ENCODE peak calls at places on chromosomes 6 and 20, in nine cellular contexts. One of them, this sample, is unnamed.

GRCh38 chr6:14386263-14386981 is 268.9 kb downstream of the CD83 start:
- DNase-seq in Peyer's patch: no peak
- DNase-seq in endodermal cell: peak; percentile 60
- DNase-seq in tibial nerve: no peak
- DNase-seq in mammary epithelial cell: no peak
- DNase-seq in K562: no peak
- DNase-seq in CD4-positive, CD25-positive, alpha-beta regulatory T cell: no peak
- DNase-seq in naive thymus-derived CD4-positive, alpha-beta T cell: no peak
- DNase-seq in stomach: no peak
- DNase-seq in this sample: no peak

GRCh38 chr6:38185244-38185643 is 365.7 kb downstream of the ZFAND3 start:
- DNase-seq in naive thymus-derived CD4-positive, alpha-beta T cell: no peak
- DNase-seq in K562: no peak
- DNase-seq in CD4-positive, CD25-positive, alpha-beta regulatory T cell: no peak
- DNase-seq in stomach: no peak
- DNase-seq in Peyer's patch: peak; percentile 22
- DNase-seq in tibial nerve: no peak
- DNase-seq in mammary epithelial cell: no peak
- DNase-seq in endodermal cell: no peak
- DNase-seq in this sample: no peak

GRCh38 chr20:51388227-51388626 is 154.3 kb downstream of the NFATC2 start:
- DNase-seq in mammary epithelial cell: peak; percentile 65
- DNase-seq in Peyer's patch: no peak
- DNase-seq in CD4-positive, CD25-positive, alpha-beta regulatory T cell: no peak
- DNase-seq in endodermal cell: no peak
- DNase-seq in tibial nerve: no peak
- DNase-seq in stomach: no peak
- DNase-seq in K562: no peak
- DNase-seq in naive thymus-derived CD4-positive, alpha-beta T cell: no peak
- DNase-seq in this sample: no peak

GRCh38 chr6:91221072-91221471 is 634.2 kb upstream of the MAP3K7 start:
- DNase-seq in CD4-positive, CD25-positive, alpha-beta regulatory T cell: no peak
- DNase-seq in naive thymus-derived CD4-positive, alpha-beta T cell: no peak
- DNase-seq in stomach: no peak
- DNase-seq in endodermal cell: no peak
- DNase-seq in mammary epithelial cell: no peak
- DNase-seq in Peyer's patch: no peak
- DNase-seq in tibial nerve: no peak
- DNase-seq in K562: no peak
- DNase-seq in this sample: no peak

GRCh38 chr20:3935956-3936340 is 46.8 kb downstream of the PANK2 start:
- DNase-seq in stomach: no peak
- DNase-seq in Peyer's patch: no peak
- DNase-seq in tibial nerve: no peak
- DNase-seq in endodermal cell: no peak
- DNase-seq in K562: no peak
- DNase-seq in CD4-positive, CD25-positive, alpha-beta regulatory T cell: no peak
- DNase-seq in mammary epithelial cell: no peak
- DNase-seq in naive thymus-derived CD4-positive, alpha-beta T cell: no peak
- DNase-seq in this sample: no peak

GRCh38 chr6:121652726-121653623 is 217.5 kb downstream of the GJA1 start:
- DNase-seq in mammary epithelial cell: peak; percentile 66
- DNase-seq in Peyer's patch: peak; percentile 54
- DNase-seq in naive thymus-derived CD4-positive, alpha-beta T cell: no peak
- DNase-seq in stomach: no peak
- DNase-seq in tibial nerve: no peak
- DNase-seq in CD4-positive, CD25-positive, alpha-beta regulatory T cell: no peak
- DNase-seq in K562: no peak
- DNase-seq in endodermal cell: no peak
- DNase-seq in this sample: no peak

GRCh38 chr20:36959242-36959641 is 7.7 kb upstream of the SAMHD1 start:
- DNase-seq in naive thymus-derived CD4-positive, alpha-beta T cell: no peak
- DNase-seq in endodermal cell: no peak
- DNase-seq in K562: no peak
- DNase-seq in mammary epithelial cell: no peak
- DNase-seq in tibial nerve: no peak
- DNase-seq in CD4-positive, CD25-positive, alpha-beta regulatory T cell: no peak
- DNase-seq in stomach: no peak
- DNase-seq in Peyer's patch: no peak
- DNase-seq in this sample: no peak

GRCh38 chr6:79077680-79078056 is 386 bp downstream of the PHIP start:
- DNase-seq in tibial nerve: no peak
- DNase-seq in mammary epithelial cell: no peak
- DNase-seq in Peyer's patch: no peak
- DNase-seq in K562: peak; percentile 64
- DNase-seq in stomach: peak; percentile 49
- DNase-seq in naive thymus-derived CD4-positive, alpha-beta T cell: no peak
- DNase-seq in endodermal cell: no peak
- DNase-seq in CD4-positive, CD25-positive, alpha-beta regulatory T cell: no peak
- DNase-seq in this sample: no peak

GRCh38 chr6:137218917-137219663 is at the start of gene IFNGR1:
- DNase-seq in endodermal cell: peak; percentile 98
- DNase-seq in Peyer's patch: peak; percentile 99
- DNase-seq in CD4-positive, CD25-positive, alpha-beta regulatory T cell: peak; percentile 92
- DNase-seq in naive thymus-derived CD4-positive, alpha-beta T cell: peak; percentile 93
- DNase-seq in stomach: peak; percentile 98
- DNase-seq in K562: peak; percentile 97
- DNase-seq in mammary epithelial cell: peak; percentile 90
- DNase-seq in tibial nerve: peak; percentile 95
- DNase-seq in this sample: peak; percentile 94

GRCh38 chr6:166259296-166259977 is 48.8 kb downstream of the PRR18 start:
- DNase-seq in endodermal cell: no peak
- DNase-seq in CD4-positive, CD25-positive, alpha-beta regulatory T cell: no peak
- DNase-seq in mammary epithelial cell: no peak
- DNase-seq in Peyer's patch: peak; percentile 66
- DNase-seq in stomach: no peak
- DNase-seq in naive thymus-derived CD4-positive, alpha-beta T cell: no peak
- DNase-seq in tibial nerve: no peak
- DNase-seq in K562: no peak
- DNase-seq in this sample: no peak

GRCh38 chr20:2946988-2947961 is 74.0 kb downstream of the PTPRA start:
- DNase-seq in mammary epithelial cell: peak; percentile 69
- DNase-seq in K562: peak; percentile 72
- DNase-seq in Peyer's patch: no peak
- DNase-seq in tibial nerve: no peak
- DNase-seq in stomach: no peak
- DNase-seq in CD4-positive, CD25-positive, alpha-beta regulatory T cell: no peak
- DNase-seq in naive thymus-derived CD4-positive, alpha-beta T cell: no peak
- DNase-seq in endodermal cell: no peak
- DNase-seq in this sample: no peak

GRCh38 chr6:147220345-147220744 is 16.1 kb downstream of the STXBP5 start:
- DNase-seq in Peyer's patch: no peak
- DNase-seq in endodermal cell: no peak
- DNase-seq in tibial nerve: no peak
- DNase-seq in CD4-positive, CD25-positive, alpha-beta regulatory T cell: no peak
- DNase-seq in K562: no peak
- DNase-seq in mammary epithelial cell: no peak
- DNase-seq in stomach: no peak
- DNase-seq in naive thymus-derived CD4-positive, alpha-beta T cell: no peak
- DNase-seq in this sample: no peak
- H3K36me3 ChIP-seq in Peyer's patch: no peaks in the 10 kb centered on the region
- H3K36me3 ChIP-seq in endodermal cell: peaks cover 23% of the 10 kb centered on the region
- H3K36me3 ChIP-seq in tibial nerve: peaks cover 12% of the 10 kb centered on the region
- H3K36me3 ChIP-seq in CD4-positive, CD25-positive, alpha-beta regulatory T cell: peaks cover 6% of the 10 kb centered on the region
- H3K36me3 ChIP-seq in K562: peaks cover 90% of the 10 kb centered on the region
- H3K36me3 ChIP-seq in mammary epithelial cell: no peaks in the 10 kb centered on the region
- H3K36me3 ChIP-seq in stomach: no peaks in the 10 kb centered on the region
- H3K36me3 ChIP-seq in naive thymus-derived CD4-positive, alpha-beta T cell: no peaks in the 10 kb centered on the region
- H3K36me3 ChIP-seq in this sample: peaks cover 4% of the 10 kb centered on the region

GRCh38 chr20:49292010-49292409 is 14.2 kb upstream of the ZNFX1 start:
- DNase-seq in mammary epithelial cell: no peak
- DNase-seq in Peyer's patch: no peak
- DNase-seq in endodermal cell: peak; percentile 56
- DNase-seq in K562: no peak
- DNase-seq in CD4-positive, CD25-positive, alpha-beta regulatory T cell: no peak
- DNase-seq in tibial nerve: no peak
- DNase-seq in naive thymus-derived CD4-positive, alpha-beta T cell: no peak
- DNase-seq in stomach: no peak
- DNase-seq in this sample: no peak
- H3K36me3 ChIP-seq in mammary epithelial cell: peaks cover 29% of the 10 kb centered on the region
- H3K36me3 ChIP-seq in Peyer's patch: no peaks in the 10 kb centered on the region
- H3K36me3 ChIP-seq in endodermal cell: peaks cover 57% of the 10 kb centered on the region
- H3K36me3 ChIP-seq in K562: peaks cover 42% of the 10 kb centered on the region
- H3K36me3 ChIP-seq in CD4-positive, CD25-positive, alpha-beta regulatory T cell: peaks cover 50% of the 10 kb centered on the region
- H3K36me3 ChIP-seq in tibial nerve: peaks cover 96% of the 10 kb centered on the region
- H3K36me3 ChIP-seq in naive thymus-derived CD4-positive, alpha-beta T cell: peaks cover 30% of the 10 kb centered on the region
- H3K36me3 ChIP-seq in stomach: peaks cover 68% of the 10 kb centered on the region
- H3K36me3 ChIP-seq in this sample: peaks cover 31% of the 10 kb centered on the region

DNA sequence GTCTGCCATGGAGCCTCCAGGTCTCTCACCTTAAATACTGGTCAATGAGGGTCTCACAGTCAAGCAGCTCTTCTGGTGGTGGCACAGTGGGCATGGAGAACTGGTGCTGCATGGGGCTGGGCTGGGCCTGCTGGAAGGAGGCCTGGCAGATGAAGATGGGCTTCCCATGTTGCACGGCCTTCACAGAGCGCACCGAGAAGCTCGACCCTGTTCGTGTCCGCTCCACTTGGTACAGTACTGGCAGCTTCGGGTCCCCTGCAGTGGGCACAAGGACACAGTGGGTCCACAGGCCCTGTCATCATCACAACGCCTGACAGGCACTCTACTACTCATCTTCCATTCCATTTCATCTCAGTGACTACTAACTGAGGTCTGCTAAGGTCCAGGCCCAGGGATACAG is 8.8 kb downstream of the ACOT8 start:
- DNase-seq in stomach: no peak
- DNase-seq in endodermal cell: no peak
- DNase-seq in K562: no peak
- DNase-seq in mammary epithelial cell: no peak
- DNase-seq in tibial nerve: no peak
- DNase-seq in Peyer's patch: no peak
- DNase-seq in naive thymus-derived CD4-positive, alpha-beta T cell: no peak
- DNase-seq in CD4-positive, CD25-positive, alpha-beta regulatory T cell: no peak
- DNase-seq in this sample: no peak
- H3K36me3 ChIP-seq in stomach: peaks cover 83% of the 10 kb centered on the region
- H3K36me3 ChIP-seq in endodermal cell: peaks cover 74% of the 10 kb centered on the region
- H3K36me3 ChIP-seq in K562: peaks cover 27% of the 10 kb centered on the region
- H3K36me3 ChIP-seq in mammary epithelial cell: peaks cover 8% of the 10 kb centered on the region
- H3K36me3 ChIP-seq in tibial nerve: peaks cover 93% of the 10 kb centered on the region
- H3K36me3 ChIP-seq in Peyer's patch: no peaks in the 10 kb centered on the region
- H3K36me3 ChIP-seq in naive thymus-derived CD4-positive, alpha-beta T cell: peaks cover 5% of the 10 kb centered on the region
- H3K36me3 ChIP-seq in CD4-positive, CD25-positive, alpha-beta regulatory T cell: peaks cover 65% of the 10 kb centered on the region
- H3K36me3 ChIP-seq in this sample: peaks cover 37% of the 10 kb centered on the region

GRCh38 chr6:43026365-43026764 is 4.9 kb downstream of the RRP36 start:
- DNase-seq in CD4-positive, CD25-positive, alpha-beta regulatory T cell: no peak
- DNase-seq in naive thymus-derived CD4-positive, alpha-beta T cell: no peak
- DNase-seq in stomach: no peak
- DNase-seq in Peyer's patch: no peak
- DNase-seq in K562: no peak
- DNase-seq in endodermal cell: no peak
- DNase-seq in mammary epithelial cell: no peak
- DNase-seq in tibial nerve: no peak
- DNase-seq in this sample: no peak
- H3K36me3 ChIP-seq in CD4-positive, CD25-positive, alpha-beta regulatory T cell: peaks cover 54% of the 10 kb centered on the region
- H3K36me3 ChIP-seq in naive thymus-derived CD4-positive, alpha-beta T cell: peaks cover 20% of the 10 kb centered on the region
- H3K36me3 ChIP-seq in stomach: peaks cover 72% of the 10 kb centered on the region
- H3K36me3 ChIP-seq in Peyer's patch: no peaks in the 10 kb centered on the region
- H3K36me3 ChIP-seq in K562: peaks cover 75% of the 10 kb centered on the region
- H3K36me3 ChIP-seq in endodermal cell: peaks cover 68% of the 10 kb centered on the region
- H3K36me3 ChIP-seq in mammary epithelial cell: peaks cover 37% of the 10 kb centered on the region
- H3K36me3 ChIP-seq in tibial nerve: peaks cover 67% of the 10 kb centered on the region
- H3K36me3 ChIP-seq in this sample: peaks cover 53% of the 10 kb centered on the region

GRCh38 chr20:41426976-41427375 is 60.4 kb upstream of the EMILIN3 start:
- DNase-seq in endodermal cell: no peak
- DNase-seq in stomach: no peak
- DNase-seq in mammary epithelial cell: no peak
- DNase-seq in Peyer's patch: no peak
- DNase-seq in tibial nerve: no peak
- DNase-seq in CD4-positive, CD25-positive, alpha-beta regulatory T cell: no peak
- DNase-seq in K562: no peak
- DNase-seq in naive thymus-derived CD4-positive, alpha-beta T cell: no peak
- DNase-seq in this sample: no peak
- H3K36me3 ChIP-seq in endodermal cell: peaks cover 84% of the 10 kb centered on the region
- H3K36me3 ChIP-seq in stomach: peaks cover 88% of the 10 kb centered on the region
- H3K36me3 ChIP-seq in mammary epithelial cell: peaks cover 2% of the 10 kb centered on the region
- H3K36me3 ChIP-seq in Peyer's patch: no peaks in the 10 kb centered on the region
- H3K36me3 ChIP-seq in tibial nerve: peaks cover 80% of the 10 kb centered on the region
- H3K36me3 ChIP-seq in CD4-positive, CD25-positive, alpha-beta regulatory T cell: peaks cover 64% of the 10 kb centered on the region
- H3K36me3 ChIP-seq in K562: peaks cover 44% of the 10 kb centered on the region
- H3K36me3 ChIP-seq in naive thymus-derived CD4-positive, alpha-beta T cell: peaks cover 9% of the 10 kb centered on the region
- H3K36me3 ChIP-seq in this sample: peaks cover 24% of the 10 kb centered on the region

DNA sequence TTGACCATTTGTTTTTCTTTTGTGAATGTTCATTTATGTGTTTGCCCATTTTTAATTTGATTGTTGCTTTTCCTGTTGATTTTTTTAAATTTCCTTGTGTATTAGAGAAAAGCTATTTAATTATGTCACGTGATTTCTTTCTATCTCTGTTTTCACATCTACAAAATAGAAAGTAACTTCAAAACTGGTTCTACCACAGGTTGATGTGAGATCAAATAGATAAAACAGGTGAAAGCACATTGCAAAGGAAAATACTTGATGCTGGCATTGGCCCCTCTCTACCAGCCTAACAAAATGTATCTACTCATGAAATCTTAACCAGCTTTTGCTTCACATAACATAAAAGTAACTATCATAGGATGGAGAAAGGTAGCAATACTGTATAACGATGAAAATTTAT is 129.2 kb downstream of the TMEM242 start:
- DNase-seq in tibial nerve: no peak
- DNase-seq in K562: no peak
- DNase-seq in CD4-positive, CD25-positive, alpha-beta regulatory T cell: no peak
- DNase-seq in naive thymus-derived CD4-positive, alpha-beta T cell: peak; percentile 40
- DNase-seq in stomach: no peak
- DNase-seq in Peyer's patch: no peak
- DNase-seq in mammary epithelial cell: no peak
- DNase-seq in endodermal cell: no peak
- DNase-seq in this sample: no peak
- H3K36me3 ChIP-seq in tibial nerve: peaks cover 88% of the 10 kb centered on the region
- H3K36me3 ChIP-seq in K562: peaks cover 64% of the 10 kb centered on the region
- H3K36me3 ChIP-seq in CD4-positive, CD25-positive, alpha-beta regulatory T cell: peaks cover 58% of the 10 kb centered on the region
- H3K36me3 ChIP-seq in naive thymus-derived CD4-positive, alpha-beta T cell: peaks cover 16% of the 10 kb centered on the region
- H3K36me3 ChIP-seq in stomach: peaks cover 71% of the 10 kb centered on the region
- H3K36me3 ChIP-seq in Peyer's patch: no peaks in the 10 kb centered on the region
- H3K36me3 ChIP-seq in mammary epithelial cell: peaks cover 4% of the 10 kb centered on the region
- H3K36me3 ChIP-seq in endodermal cell: peaks cover 88% of the 10 kb centered on the region
- H3K36me3 ChIP-seq in this sample: peaks cover 39% of the 10 kb centered on the region